ENCODE peak calls at places on chromosome 12, in eight cellular contexts. A is tibial nerve; H is left ventricle myocardium inferior; K is NCI-H2107; B is activated naive CD4-positive, alpha-beta T cell treated with anti-CD3 and anti-CD28 coated beads, Interleukin-2, amount 10 ng/mL, durations not matched to agents 7 days and 5 days; W is CD4-positive, alpha-beta T cell; E is NCI-H1092; Z is heart right ventricle. P is an unnamed sample.

GRCh38 chr12:71626768-71627167 is 36.9 kb downstream of the ZFC3H1 start:
- DNase-seq in A (no peak), H (no peak), K (no peak), B (no peak), W (no peak), E (no peak), Z (no peak), P (peak; percentile 21)

GRCh38 chr12:77122236-77122635 is 56.9 kb upstream of the E2F7 start:
- DNase-seq in A (no peak), H (no peak), K (no peak), B (no peak), W (no peak), E (no peak), Z (no peak), P (peak; percentile 95)

GRCh38 chr12:64525461-64526160 is 73.7 kb downstream of the TBK1 start:
- DNase-seq in A (no peak), H (no peak), K (no peak), B (no peak), W (no peak), E (no peak), Z (no peak), P (no peak)

GRCh38 chr12:112381898-112382796 is at the start of gene HECTD4:
- DNase-seq in A (peak; percentile 94), H (peak; percentile 98), K (peak; percentile 89), B (peak; percentile 97), W (peak; percentile 93), E (peak; percentile 80), Z (peak; percentile 95), P (peak; percentile 76)

GRCh38 chr12:27463826-27464554 is 17.5 kb downstream of the SMCO2 start:
- DNase-seq in A (no peak), H (peak; percentile 81), K (no peak), B (no peak), W (no peak), E (no peak), Z (peak; percentile 66), P (peak; percentile 95)

GRCh38 chr12:89343127-89343526 is 9.2 kb downstream of the DUSP6 start:
- DNase-seq in A (peak; percentile 29), H (peak; percentile 68), K (no peak), B (no peak), W (no peak), E (no peak), Z (peak; percentile 50), P (peak; percentile 8)

GRCh38 chr12:88810806-88811205 is 230.5 kb upstream of the KITLG start:
- DNase-seq in A (no peak), H (no peak), K (no peak), B (no peak), W (no peak), E (no peak), Z (no peak), P (no peak)

GRCh38 chr12:121383601-121384019 is 16.3 kb upstream of the RNF34 start:
- DNase-seq in A (no peak), H (no peak), K (no peak), B (no peak), W (no peak), E (no peak), Z (no peak), P (no peak)

GRCh38 chr12:114512351-114512750 is 106.4 kb upstream of the TBX5 start:
- DNase-seq in A (no peak), H (no peak), K (no peak), B (no peak), W (no peak), E (no peak), Z (no peak), P (no peak)

GRCh38 chr12:115440438-115440837 is 756.5 kb upstream of the TBX3 start:
- DNase-seq in A (no peak), H (peak; percentile 51), K (no peak), B (no peak), W (no peak), E (no peak), Z (peak; percentile 65), P (peak; percentile 66)

GRCh38 chr12:51244269-51244668 is 5.6 kb downstream of the DAZAP2 start:
- DNase-seq in A (no peak), H (no peak), K (no peak), B (no peak), W (no peak), E (no peak), Z (no peak), P (no peak)

GRCh38 chr12:75476076-75476475 is 4.5 kb upstream of the GLIPR1 start:
- DNase-seq in A (no peak), H (no peak), K (no peak), B (no peak), W (no peak), E (no peak), Z (no peak), P (no peak)

GRCh38 chr12:97386133-97386581 is 76.4 kb upstream of the RMST start:
- DNase-seq in A (no peak), H (no peak), K (no peak), B (no peak), W (no peak), E (no peak), Z (no peak), P (no peak)

GRCh38 chr12:69105101-69105613 is 134.2 kb upstream of the CPSF6 start:
- DNase-seq in A (no peak), H (no peak), K (peak; percentile 46), B (no peak), W (no peak), E (peak; percentile 47), Z (no peak), P (no peak)

GRCh38 chr12:42886160-42886559 is 296.6 kb upstream of the PRICKLE1 start:
- DNase-seq in A (no peak), H (no peak), K (no peak), B (no peak), W (no peak), E (no peak), Z (no peak), P (no peak)

GRCh38 chr12:76270657-76271358 is 77.4 kb downstream of the BBS10 start:
- DNase-seq in A (no peak), H (no peak), K (no peak), B (no peak), W (no peak), E (no peak), Z (no peak), P (peak; percentile 26)

GRCh38 chr12:39503445-39503844 is 60.5 kb upstream of the KIF21A start:
- DNase-seq in A (no peak), H (no peak), K (no peak), B (no peak), W (no peak), E (no peak), Z (no peak), P (peak; percentile 54)

GRCh38 chr12:92030618-92031017 is 115.0 kb downstream of the BTG1 start:
- DNase-seq in A (no peak), H (no peak), K (no peak), B (peak; percentile 77), W (peak; percentile 49), E (no peak), Z (no peak), P (peak; percentile 88)